ENCODE peak calls at places on chromosomes 4 and X, in six cellular contexts. One of them, this sample, is unnamed. For H3K4me1, the result is how much of the 10 kb centered on the place peaks cover.

GRCh38 chrX:20519077-20519617 is 252.4 kb upstream of the RPS6KA3 start:
- DNase-seq in mesendoderm: peak
- DNase-seq in tibial artery: no peak
- DNase-seq in SK-N-SH: no peak
- DNase-seq in aorta: no peak
- DNase-seq in A549: no peak
- DNase-seq in this sample: no peak

GRCh38 chrX:50747471-50747900 is 66.5 kb downstream of the SHROOM4 start:
- DNase-seq in aorta: no peak
- DNase-seq in SK-N-SH: peak
- DNase-seq in A549: peak
- DNase-seq in tibial artery: no peak
- DNase-seq in mesendoderm: peak
- DNase-seq in this sample: no peak

GRCh38 chrX:23312136-23312535 is 22.5 kb upstream of the PTCHD1 start:
- DNase-seq in tibial artery: no peak
- DNase-seq in A549: no peak
- DNase-seq in SK-N-SH: no peak
- DNase-seq in mesendoderm: no peak
- DNase-seq in aorta: no peak
- DNase-seq in this sample: no peak

GRCh38 chr4:152900395-152900794 is 35.7 kb upstream of the FHDC1 start:
- DNase-seq in aorta: no peak
- DNase-seq in tibial artery: no peak
- DNase-seq in A549: no peak
- DNase-seq in mesendoderm: no peak
- DNase-seq in SK-N-SH: no peak
- DNase-seq in this sample: no peak

GRCh38 chr4:170138580-170139194 is 48.9 kb upstream of the AADAT start:
- DNase-seq in SK-N-SH: peak
- DNase-seq in mesendoderm: peak
- DNase-seq in tibial artery: peak
- DNase-seq in A549: peak
- DNase-seq in aorta: peak
- DNase-seq in this sample: peak

GRCh38 chr4:80184053-80184790 is 13.1 kb upstream of the PRDM8 start:
- DNase-seq in SK-N-SH: peak
- DNase-seq in tibial artery: peak
- DNase-seq in A549: peak
- DNase-seq in mesendoderm: peak
- DNase-seq in aorta: peak
- DNase-seq in this sample: peak

GRCh38 chrX:29992083-29992482 is 223.3 kb upstream of the MAGEB2 start:
- DNase-seq in aorta: no peak
- DNase-seq in mesendoderm: no peak
- DNase-seq in tibial artery: no peak
- DNase-seq in A549: no peak
- DNase-seq in SK-N-SH: no peak
- DNase-seq in this sample: no peak

GRCh38 chr4:147590249-147590920 is 26.8 kb upstream of the TMEM184C start:
- DNase-seq in aorta: peak
- DNase-seq in mesendoderm: peak
- DNase-seq in tibial artery: no peak
- DNase-seq in A549: peak
- DNase-seq in SK-N-SH: peak
- DNase-seq in this sample: no peak

GRCh38 chr4:153676491-153676890 is 7.6 kb upstream of the TLR2 start:
- DNase-seq in mesendoderm: no peak
- DNase-seq in aorta: no peak
- DNase-seq in SK-N-SH: no peak
- DNase-seq in A549: no peak
- DNase-seq in tibial artery: no peak
- DNase-seq in this sample: no peak

GRCh38 chr4:21949073-21949457 is 493 bp upstream of the KCNIP4 start:
- DNase-seq in tibial artery: no peak
- DNase-seq in aorta: no peak
- DNase-seq in SK-N-SH: no peak
- DNase-seq in A549: no peak
- DNase-seq in mesendoderm: peak
- DNase-seq in this sample: no peak

GRCh38 chr4:88690355-88690754 is 7.3 kb downstream of the NAP1L5 start:
- DNase-seq in SK-N-SH: no peak
- DNase-seq in A549: peak
- DNase-seq in mesendoderm: peak
- DNase-seq in aorta: no peak
- DNase-seq in tibial artery: no peak
- DNase-seq in this sample: no peak

GRCh38 chrX:54044877-54045328 is 630 bp upstream of the PHF8 start:
- DNase-seq in SK-N-SH: peak
- DNase-seq in aorta: no peak
- DNase-seq in A549: no peak
- DNase-seq in tibial artery: no peak
- DNase-seq in mesendoderm: no peak
- DNase-seq in this sample: no peak

GRCh38 chr4:30461218-30461617 is 259.0 kb upstream of the PCDH7 start:
- DNase-seq in aorta: no peak
- DNase-seq in tibial artery: no peak
- DNase-seq in A549: no peak
- DNase-seq in SK-N-SH: no peak
- DNase-seq in mesendoderm: peak
- DNase-seq in this sample: no peak

GRCh38 chr4:117137143-117137542 is 51.8 kb upstream of the TRAM1L1 start:
- DNase-seq in aorta: no peak
- DNase-seq in mesendoderm: no peak
- DNase-seq in tibial artery: no peak
- DNase-seq in A549: peak
- DNase-seq in SK-N-SH: no peak
- DNase-seq in this sample: no peak

GRCh38 chr4:7416745-7417432 is 17.8 kb downstream of the PSAPL1 start:
- DNase-seq in tibial artery: no peak
- DNase-seq in aorta: no peak
- DNase-seq in A549: no peak
- DNase-seq in mesendoderm: no peak
- DNase-seq in SK-N-SH: peak
- DNase-seq in this sample: no peak
- H3K4me1 ChIP-seq in tibial artery: under half
- H3K4me1 ChIP-seq in aorta: under half
- H3K4me1 ChIP-seq in A549: under half
- H3K4me1 ChIP-seq in mesendoderm: under half
- H3K4me1 ChIP-seq in SK-N-SH: under half
- H3K4me1 ChIP-seq in this sample: under half

GRCh38 chr4:2714918-2715317 is 41.2 kb downstream of the TNIP2 start:
- DNase-seq in aorta: peak
- DNase-seq in tibial artery: no peak
- DNase-seq in SK-N-SH: no peak
- DNase-seq in mesendoderm: no peak
- DNase-seq in A549: no peak
- DNase-seq in this sample: no peak
- H3K4me1 ChIP-seq in aorta: under half
- H3K4me1 ChIP-seq in tibial artery: under half
- H3K4me1 ChIP-seq in SK-N-SH: under half
- H3K4me1 ChIP-seq in mesendoderm: under half
- H3K4me1 ChIP-seq in A549: under half
- H3K4me1 ChIP-seq in this sample: under half

GRCh38 chr4:70704333-70705145 is 16.2 kb downstream of the UTP3 start:
- DNase-seq in A549: peak
- DNase-seq in mesendoderm: peak
- DNase-seq in aorta: peak
- DNase-seq in SK-N-SH: peak
- DNase-seq in tibial artery: peak
- DNase-seq in this sample: peak

GRCh38 chr4:70705856-70706461 is 15.8 kb upstream of the RUFY3 start:
- DNase-seq in mesendoderm: no peak
- DNase-seq in SK-N-SH: no peak
- DNase-seq in A549: no peak
- DNase-seq in tibial artery: no peak
- DNase-seq in aorta: no peak
- DNase-seq in this sample: no peak

GRCh38 chr4:70706516-70706915 is 15.2 kb upstream of the RUFY3 start:
- DNase-seq in aorta: no peak
- DNase-seq in tibial artery: no peak
- DNase-seq in mesendoderm: no peak
- DNase-seq in A549: no peak
- DNase-seq in SK-N-SH: no peak
- DNase-seq in this sample: no peak

GRCh38 chr4:70703695-70704332 is 15.5 kb downstream of the UTP3 start:
- DNase-seq in mesendoderm: no peak
- DNase-seq in A549: no peak
- DNase-seq in SK-N-SH: no peak
- DNase-seq in aorta: no peak
- DNase-seq in tibial artery: no peak
- DNase-seq in this sample: no peak

DNA sequence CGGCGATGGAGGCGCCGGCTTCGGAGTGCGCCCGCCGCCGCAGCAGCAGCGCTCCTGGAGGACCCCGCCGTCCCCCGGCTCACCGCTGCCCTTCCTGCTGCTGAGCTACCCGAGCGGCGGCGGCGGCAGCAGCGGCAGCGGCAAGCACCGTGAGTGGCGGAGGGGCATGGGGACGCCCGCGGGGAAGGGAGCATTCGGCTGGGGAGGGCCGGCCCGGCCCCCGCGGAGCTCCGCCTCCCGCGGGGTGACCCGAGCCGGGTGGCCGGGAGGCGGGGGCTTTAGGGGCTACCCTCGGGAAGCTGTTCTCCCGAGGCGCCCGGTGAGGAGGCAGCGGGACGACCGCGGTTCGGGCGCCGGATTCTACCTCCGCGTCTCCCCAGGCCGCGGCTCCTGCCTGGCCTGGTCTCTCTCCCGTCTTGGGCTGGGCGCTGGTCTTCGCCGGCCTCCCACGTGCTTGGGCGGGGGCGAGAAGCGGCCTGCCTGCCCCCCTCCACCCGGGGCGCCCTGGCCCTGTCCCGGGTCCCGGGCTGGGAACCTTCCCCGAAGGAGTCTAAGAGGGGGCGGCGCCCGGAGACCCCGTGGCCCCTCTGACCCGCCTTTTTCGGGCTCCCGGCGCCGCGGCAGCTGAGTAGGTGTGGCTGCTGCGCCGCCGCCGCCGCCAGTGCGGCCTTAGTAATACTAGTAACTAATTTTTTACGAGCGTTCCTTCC is 16.5 kb upstream of the RUFY3 start:
- DNase-seq in A549: peak
- DNase-seq in SK-N-SH: peak
- DNase-seq in aorta: peak
- DNase-seq in tibial artery: peak
- DNase-seq in mesendoderm: peak
- DNase-seq in this sample: peak
- H3K4me1 ChIP-seq in A549: under half
- H3K4me1 ChIP-seq in SK-N-SH: under half
- H3K4me1 ChIP-seq in aorta: under half
- H3K4me1 ChIP-seq in tibial artery: under half
- H3K4me1 ChIP-seq in mesendoderm: under half
- H3K4me1 ChIP-seq in this sample: under half

GRCh38 chr4:1523506-1523905 is 117.3 kb upstream of the NKX1-1 start:
- DNase-seq in SK-N-SH: no peak
- DNase-seq in aorta: peak
- DNase-seq in mesendoderm: no peak
- DNase-seq in A549: no peak
- DNase-seq in tibial artery: no peak
- DNase-seq in this sample: no peak

GRCh38 chr4:1523907-1524636 is 117.8 kb upstream of the NKX1-1 start:
- DNase-seq in aorta: peak
- DNase-seq in SK-N-SH: no peak
- DNase-seq in tibial artery: no peak
- DNase-seq in mesendoderm: no peak
- DNase-seq in A549: no peak
- DNase-seq in this sample: no peak

GRCh38 chr4:1521821-1522361 is 115.6 kb upstream of the NKX1-1 start:
- DNase-seq in SK-N-SH: no peak
- DNase-seq in A549: no peak
- DNase-seq in tibial artery: no peak
- DNase-seq in mesendoderm: no peak
- DNase-seq in aorta: peak
- DNase-seq in this sample: no peak

GRCh38 chr4:1523033-1523432 is 116.8 kb upstream of the NKX1-1 start:
- DNase-seq in A549: no peak
- DNase-seq in mesendoderm: no peak
- DNase-seq in SK-N-SH: no peak
- DNase-seq in tibial artery: no peak
- DNase-seq in aorta: peak
- DNase-seq in this sample: no peak

DNA sequence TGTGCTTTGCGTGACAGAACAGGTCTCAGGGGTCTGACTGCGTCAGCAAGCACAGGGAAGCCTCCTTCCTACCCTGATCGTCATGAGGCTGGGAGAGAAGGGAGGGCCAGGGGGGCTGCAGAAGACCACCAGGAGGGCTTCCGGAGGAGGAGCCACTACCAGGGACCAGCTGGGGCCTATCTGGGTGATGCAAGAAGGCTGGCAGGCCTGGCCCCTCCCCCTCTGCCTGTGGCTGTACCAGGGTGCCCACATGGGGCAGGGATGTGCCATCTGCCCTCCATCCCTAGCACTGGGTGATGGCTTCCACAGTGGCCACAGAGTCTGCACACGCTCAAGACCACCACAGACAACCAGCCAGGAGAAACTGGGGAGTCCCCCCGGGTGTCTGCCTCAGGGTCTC is 116.4 kb upstream of the NKX1-1 start:
- DNase-seq in A549: no peak
- DNase-seq in mesendoderm: no peak
- DNase-seq in tibial artery: no peak
- DNase-seq in SK-N-SH: no peak
- DNase-seq in aorta: peak
- DNase-seq in this sample: no peak
- H3K4me1 ChIP-seq in A549: under half
- H3K4me1 ChIP-seq in mesendoderm: under half
- H3K4me1 ChIP-seq in tibial artery: under half
- H3K4me1 ChIP-seq in SK-N-SH: under half
- H3K4me1 ChIP-seq in aorta: under half
- H3K4me1 ChIP-seq in this sample: under half

GRCh38 chrX:39372126-39372525 is 570.9 kb downstream of the MID1IP1 start:
- DNase-seq in A549: no peak
- DNase-seq in tibial artery: no peak
- DNase-seq in mesendoderm: no peak
- DNase-seq in aorta: no peak
- DNase-seq in SK-N-SH: no peak
- DNase-seq in this sample: no peak

GRCh38 chrX:39361736-39362135 is 560.5 kb downstream of the MID1IP1 start:
- DNase-seq in A549: no peak
- DNase-seq in tibial artery: no peak
- DNase-seq in mesendoderm: no peak
- DNase-seq in SK-N-SH: no peak
- DNase-seq in aorta: no peak
- DNase-seq in this sample: no peak

DNA sequence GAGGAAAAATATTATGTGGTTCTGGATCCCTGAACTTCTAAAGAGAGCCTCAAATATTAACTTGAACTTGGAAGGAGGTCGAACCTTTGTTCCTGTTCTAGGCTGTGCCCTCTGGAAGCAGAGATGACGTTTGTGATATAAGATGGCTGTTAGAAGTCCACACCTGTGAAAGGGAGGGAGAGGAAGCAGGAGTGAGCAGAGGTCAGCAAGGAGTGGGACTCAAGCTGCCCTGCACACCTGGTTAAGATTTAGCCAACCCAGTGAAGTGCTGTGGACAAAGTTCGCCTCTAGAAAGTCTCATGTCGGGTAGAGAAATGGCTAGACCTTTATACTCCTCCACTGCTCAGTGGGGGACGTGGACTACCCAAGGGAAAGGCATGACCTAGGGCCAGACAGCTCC is 566.2 kb downstream of the MID1IP1 start:
- DNase-seq in mesendoderm: no peak
- DNase-seq in SK-N-SH: no peak
- DNase-seq in A549: no peak
- DNase-seq in tibial artery: no peak
- DNase-seq in aorta: no peak
- DNase-seq in this sample: no peak
- H3K4me1 ChIP-seq in mesendoderm: under half
- H3K4me1 ChIP-seq in SK-N-SH: under half
- H3K4me1 ChIP-seq in A549: under half
- H3K4me1 ChIP-seq in tibial artery: under half
- H3K4me1 ChIP-seq in aorta: under half
- H3K4me1 ChIP-seq in this sample: under half

GRCh38 chrX:10050481-10050880 is 83.3 kb downstream of the CLDN34 start:
- DNase-seq in tibial artery: no peak
- DNase-seq in SK-N-SH: no peak
- DNase-seq in A549: no peak
- DNase-seq in mesendoderm: peak
- DNase-seq in aorta: peak
- DNase-seq in this sample: no peak
- H3K4me1 ChIP-seq in tibial artery: half or more
- H3K4me1 ChIP-seq in SK-N-SH: under half
- H3K4me1 ChIP-seq in A549: under half
- H3K4me1 ChIP-seq in mesendoderm: under half
- H3K4me1 ChIP-seq in aorta: under half
- H3K4me1 ChIP-seq in this sample: under half